ENCODE peak calls at places on chromosomes 2 and 18, in six cellular contexts. M is cardiac muscle cell, L is neuronal stem cell, J is GM23248, Q is mammary epithelial cell, D is mesenchymal stem cell. B is an unnamed sample.

GRCh38 chr2:237731663-237732062 is 66.9 kb upstream of the RBM44 start:
- DNase-seq in J (peak; percentile 90), L (no peak), M (peak; percentile 59), D (peak; percentile 82), Q (peak; percentile 74), B (peak; percentile 40)

GRCh38 chr2:72973566-72974435 is 56.5 kb downstream of the EMX1 start:
- DNase-seq in J (peak; percentile 80), M (peak; percentile 68), L (peak; percentile 60), Q (peak; percentile 32), D (peak; percentile 65), B (peak; percentile 81)

GRCh38 chr18:37499913-37500312 is 65.7 kb downstream of the CELF4 start:
- DNase-seq in D (no peak), M (no peak), J (no peak), Q (no peak), L (no peak), B (no peak)

GRCh38 chr2:118557016-118557415 is 290.4 kb downstream of the EN1 start:
- DNase-seq in L (no peak), D (no peak), M (no peak), Q (no peak), J (no peak), B (no peak)

GRCh38 chr2:10502803-10503107 is 54.6 kb upstream of the ODC1 start:
- DNase-seq in Q (no peak), L (no peak), J (no peak), M (no peak), D (no peak), B (no peak)

GRCh38 chr2:96591054-96591453 is 47.1 kb downstream of the KANSL3 start:
- DNase-seq in M (no peak), D (no peak), Q (no peak), L (no peak), J (peak; percentile 30), B (no peak)

GRCh38 chr2:105797298-105797819 is 52.6 kb downstream of the NCK2 start:
- DNase-seq in Q (peak; percentile 55), J (peak; percentile 69), L (no peak), D (peak; percentile 88), M (peak; percentile 79), B (peak; percentile 67)

GRCh38 chr2:231722721-231723307 is 14.5 kb downstream of the PTMA start:
- DNase-seq in L (no peak), M (no peak), D (no peak), Q (no peak), J (no peak), B (no peak)

GRCh38 chr2:226798422-226799210 is 1.0 kb downstream of the IRS1 start:
- DNase-seq in M (peak; percentile 55), D (peak; percentile 69), L (no peak), J (peak; percentile 69), Q (peak; percentile 55), B (peak; percentile 77)

GRCh38 chr2:182066439-182067061 is 80.9 kb downstream of the PPP1R1C start:
- DNase-seq in M (peak; percentile 91), Q (peak; percentile 87), D (peak; percentile 87), L (no peak), J (peak; percentile 80), B (peak; percentile 86)

GRCh38 chr2:238016526-238016925 is 44.3 kb upstream of the SCLY start:
- DNase-seq in Q (no peak), M (no peak), D (no peak), L (no peak), J (no peak), B (no peak)

GRCh38 chr2:176072951-176073904 is 10.5 kb downstream of the EVX2 start:
- DNase-seq in D (no peak), J (no peak), Q (no peak), M (no peak), L (no peak), B (peak; percentile 85)

GRCh38 chr2:201984800-201985525 is 48.7 kb upstream of the FZD7 start:
- DNase-seq in L (no peak), Q (peak; percentile 44), M (no peak), D (no peak), J (no peak), B (peak; percentile 77)

GRCh38 chr2:197273485-197273884 is 37.1 kb downstream of the ANKRD44 start:
- DNase-seq in M (no peak), L (no peak), Q (no peak), D (no peak), J (no peak), B (no peak)

GRCh38 chr2:74688881-74689280 is 34.8 kb downstream of the SEMA4F start:
- DNase-seq in D (no peak), M (no peak), Q (peak; percentile 77), J (no peak), L (no peak), B (no peak)

GRCh38 chr2:178732913-178733312 is 74.3 kb downstream of the TTN start:
- DNase-seq in Q (no peak), M (no peak), J (no peak), L (no peak), D (no peak), B (no peak)

GRCh38 chr2:192124576-192124975 is 70.2 kb downstream of the TMEFF2 start:
- DNase-seq in D (no peak), Q (peak; percentile 0), L (no peak), M (no peak), J (peak; percentile 49), B (peak; percentile 38)

GRCh38 chr2:197822333-197822732 is 17.9 kb downstream of the PLCL1 start:
- DNase-seq in D (no peak), J (no peak), L (no peak), M (no peak), Q (no peak), B (no peak)

GRCh38 chr2:120760446-120761135 is 24.9 kb downstream of the GLI2 start:
- DNase-seq in M (peak; percentile 65), D (peak; percentile 64), Q (no peak), L (no peak), J (no peak), B (no peak)

GRCh38 chr18:42636309-42636708 is 479.2 kb downstream of the RIT2 start:
- DNase-seq in D (no peak), Q (no peak), L (no peak), M (no peak), J (no peak), B (no peak)

GRCh38 chr2:199848323-199848722 is 2.7 kb downstream of the FTCDNL1 start:
- DNase-seq in D (no peak), L (no peak), Q (no peak), J (no peak), M (no peak), B (no peak)

GRCh38 chr2:42954227-42954962 is 162.0 kb upstream of the HAAO start:
- DNase-seq in D (peak; percentile 51), M (peak; percentile 89), J (no peak), L (no peak), Q (no peak), B (no peak)

DNA sequence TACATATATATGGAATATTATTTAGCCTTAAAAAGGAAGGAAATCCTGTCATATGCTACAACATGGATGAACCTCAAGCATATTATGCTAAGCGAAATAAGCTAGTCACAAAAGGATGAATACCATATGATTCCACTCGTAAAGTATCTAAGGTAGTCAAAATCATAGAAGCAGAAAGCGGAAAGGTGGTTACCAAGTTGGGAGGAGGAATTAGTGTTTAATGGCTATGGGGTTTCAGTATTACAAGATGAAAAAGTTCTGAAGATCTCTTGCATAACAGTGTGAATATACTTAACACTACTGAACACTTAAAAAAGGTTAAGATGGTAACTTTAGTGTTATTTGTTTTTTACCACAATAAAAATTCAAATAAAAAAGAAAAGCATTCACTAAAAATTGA is 99.0 kb downstream of the MGAT5 start:
- DNase-seq in D (no peak), J (no peak), L (no peak), M (no peak), Q (no peak), B (no peak)
- H3K36me3 ChIP-seq in D (no peaks in the 10 kb centered on the region), J (no peaks in the 10 kb centered on the region), L (peaks cover 45% of the 10 kb centered on the region), M (peaks cover 5% of the 10 kb centered on the region), Q (no peaks in the 10 kb centered on the region), B (no peaks in the 10 kb centered on the region)

GRCh38 chr2:20446280-20446916 is 476 bp upstream of the RHOB start:
- DNase-seq in L (no peak), M (no peak), Q (no peak), J (no peak), D (no peak), B (no peak)

GRCh38 chr2:20443276-20443920 is 3.5 kb upstream of the RHOB start:
- DNase-seq in D (peak; percentile 60), J (peak; percentile 62), Q (no peak), L (peak; percentile 44), M (peak; percentile 70), B (peak; percentile 64)

GRCh38 chr2:20444993-20445910 is 1.6 kb upstream of the RHOB start:
- DNase-seq in M (no peak), L (no peak), Q (no peak), J (no peak), D (no peak), B (no peak)

GRCh38 chr2:20446917-20447436 is at the start of gene RHOB:
- DNase-seq in M (peak; percentile 99), J (peak; percentile 100), Q (peak; percentile 97), L (peak; percentile 97), D (peak; percentile 99), B (peak; percentile 99)

GRCh38 chr2:20444113-20444992 is 2.5 kb upstream of the RHOB start:
- DNase-seq in D (peak; percentile 57), L (no peak), J (peak; percentile 78), Q (no peak), M (peak; percentile 68), B (no peak)
- H3K4me3 ChIP-seq in D (no peak overlapping the region), L (no peak overlapping the region), J (peak overlapping the region; percentile 29), Q (no peak overlapping the region), M (no peak overlapping the region), B (no peak overlapping the region)

DNA sequence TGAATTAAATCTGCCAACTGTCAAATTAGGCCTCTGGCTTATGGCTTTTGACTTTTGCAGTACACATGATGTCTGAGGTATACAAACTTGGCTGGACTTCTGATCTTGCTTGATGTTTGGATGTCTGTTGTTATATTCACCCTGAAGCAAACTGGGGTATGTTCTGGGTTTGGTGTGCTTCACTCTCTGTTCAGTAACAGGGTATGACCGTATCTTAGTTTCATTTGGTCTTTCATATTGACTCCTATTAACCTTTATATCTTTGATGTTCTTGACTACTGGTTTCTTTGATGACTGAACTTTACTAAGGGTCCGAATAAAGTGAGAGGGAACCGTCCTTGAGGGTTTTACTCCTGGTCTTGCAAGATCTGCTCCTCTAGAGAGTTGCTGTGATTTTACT is 8.2 kb downstream of the CKAP2L start:
- DNase-seq in J (no peak), Q (no peak), M (no peak), L (no peak), D (no peak), B (no peak)
- H3K27ac ChIP-seq in J (no peak overlapping the region), Q (no peak overlapping the region), M (no peak overlapping the region), L (no peak overlapping the region), D (no peak overlapping the region), B (no peak overlapping the region)

GRCh38 chr2:233289590-233290424 is 17.8 kb upstream of the SAG start:
- DNase-seq in M (no peak), L (no peak), D (peak; percentile 43), J (no peak), Q (no peak), B (no peak)

GRCh38 chr2:233290446-233290845 is 17.2 kb upstream of the SAG start:
- DNase-seq in D (no peak), M (no peak), L (no peak), J (no peak), Q (no peak), B (no peak)

GRCh38 chr2:233285921-233286320 is 21.7 kb upstream of the SAG start:
- DNase-seq in D (no peak), L (no peak), Q (peak; percentile 6), J (peak; percentile 11), M (no peak), B (no peak)

GRCh38 chr2:233287871-233288270 is 19.7 kb upstream of the SAG start:
- DNase-seq in M (no peak), J (no peak), Q (no peak), D (no peak), L (no peak), B (no peak)

GRCh38 chr2:233288663-233289062 is 19.0 kb upstream of the SAG start:
- DNase-seq in J (no peak), D (peak; percentile 24), M (no peak), Q (no peak), L (no peak), B (peak; percentile 67)
- H3K36me3 ChIP-seq in J (peaks cover 46% of the 10 kb centered on the region), D (peaks cover 59% of the 10 kb centered on the region), M (peaks cover 41% of the 10 kb centered on the region), Q (peaks cover 49% of the 10 kb centered on the region), L (peaks cover 91% of the 10 kb centered on the region), B (peaks cover 81% of the 10 kb centered on the region)

B was measured in A673.